ENCODE peak calls at places on chromosomes 5 and 9, in four cellular contexts. B is DND-41, J is WERI-Rb-1, M is heart right ventricle. E is an unnamed sample.
A peak's percentile ranks its signal among the peaks of the same experiment; 100 is the strongest.

GRCh38 chr5:145780961-145781360 is 54.2 kb downstream of the PRELID2 start:
- DNase-seq in B (no peak), J (no peak), M (no peak), E (no peak)

GRCh38 chr9:112789493-112789892 is 38.9 kb downstream of the SNX30 start:
- DNase-seq in B (no peak), J (no peak), M (no peak), E (peak; percentile 23)

GRCh38 chr5:116225318-116225717 is 140.5 kb downstream of the COMMD10 start:
- DNase-seq in B (no peak), J (no peak), M (no peak), E (no peak)

GRCh38 chr9:112226091-112226490 is 51.0 kb upstream of the SUSD1 start:
- DNase-seq in B (no peak), J (no peak), M (no peak), E (no peak)

GRCh38 chr5:63400079-63400478 is 562.2 kb downstream of the HTR1A start:
- DNase-seq in B (no peak), J (no peak), M (no peak), E (no peak)

GRCh38 chr9:132268725-132269352 is 85.9 kb downstream of the SETX start:
- DNase-seq in B (peak; percentile 71), J (peak; percentile 79), M (peak; percentile 66), E (peak; percentile 66)

GRCh38 chr5:158394102-158394501 is 535.2 kb upstream of the CLINT1 start:
- DNase-seq in B (no peak), J (no peak), M (no peak), E (no peak)

GRCh38 chr9:134606951-134607733 is 34.5 kb upstream of the COL5A1 start:
- DNase-seq in B (peak; percentile 28), J (peak; percentile 10), M (no peak), E (peak; percentile 31)

GRCh38 chr9:89359636-89360315 is 41.5 kb downstream of the SECISBP2 start:
- DNase-seq in B (no peak), J (no peak), M (no peak), E (peak; percentile 65)

GRCh38 chr5:175285263-175285662 is 158.7 kb downstream of the DRD1 start:
- DNase-seq in B (no peak), J (no peak), M (no peak), E (peak; percentile 65)

GRCh38 chr9:38373679-38374078 is 18.8 kb upstream of the ALDH1B1 start:
- DNase-seq in B (no peak), J (no peak), M (no peak), E (no peak)

GRCh38 chr5:168651654-168652053 is 72.5 kb upstream of the PANK3 start:
- DNase-seq in B (no peak), J (no peak), M (no peak), E (peak; percentile 92)

GRCh38 chr9:132509921-132510874 is 72.2 kb upstream of the BARHL1 start:
- DNase-seq in B (no peak), J (no peak), M (no peak), E (peak; percentile 43)

GRCh38 chr5:149301744-149302380 is 30.2 kb downstream of the AFAP1L1 start:
- DNase-seq in B (no peak), J (no peak), M (no peak), E (peak; percentile 23)

GRCh38 chr5:149794338-149795023 is 64.4 kb downstream of the PPARGC1B start:
- DNase-seq in B (no peak), J (no peak), M (no peak), E (no peak)

GRCh38 chr9:91433180-91433579 is 9.5 kb upstream of the NFIL3 start:
- DNase-seq in B (no peak), J (no peak), M (no peak), E (peak; percentile 96)

GRCh38 chr5:58444805-58445204 is 15.1 kb downstream of the PLK2 start:
- DNase-seq in B (no peak), J (no peak), M (no peak), E (no peak)

GRCh38 chr5:112996830-112997374 is 20.3 kb downstream of the DCP2 start:
- DNase-seq in B (no peak), J (no peak), M (no peak), E (no peak)

GRCh38 chr9:137240321-137240840 is 706 bp upstream of the TUBB4B start:
- DNase-seq in B (peak; percentile 76), J (no peak), M (peak; percentile 85), E (peak; percentile 68)

GRCh38 chr5:1513326-1514026 is 10.3 kb downstream of the LPCAT1 start:
- DNase-seq in B (no peak), J (peak; percentile 9), M (no peak), E (no peak)

GRCh38 chr5:175743676-175744210 is 85.9 kb downstream of the HRH2 start:
- DNase-seq in B (no peak), J (no peak), M (no peak), E (no peak)

GRCh38 chr5:90555666-90556065 is 2.9 kb upstream of the ADGRV1 start:
- DNase-seq in B (no peak), J (no peak), M (no peak), E (no peak)
- H3K4me3 ChIP-seq in B (no peak overlapping the region), J (no peak overlapping the region), M (no peak overlapping the region), E (no peak overlapping the region)

DNA sequence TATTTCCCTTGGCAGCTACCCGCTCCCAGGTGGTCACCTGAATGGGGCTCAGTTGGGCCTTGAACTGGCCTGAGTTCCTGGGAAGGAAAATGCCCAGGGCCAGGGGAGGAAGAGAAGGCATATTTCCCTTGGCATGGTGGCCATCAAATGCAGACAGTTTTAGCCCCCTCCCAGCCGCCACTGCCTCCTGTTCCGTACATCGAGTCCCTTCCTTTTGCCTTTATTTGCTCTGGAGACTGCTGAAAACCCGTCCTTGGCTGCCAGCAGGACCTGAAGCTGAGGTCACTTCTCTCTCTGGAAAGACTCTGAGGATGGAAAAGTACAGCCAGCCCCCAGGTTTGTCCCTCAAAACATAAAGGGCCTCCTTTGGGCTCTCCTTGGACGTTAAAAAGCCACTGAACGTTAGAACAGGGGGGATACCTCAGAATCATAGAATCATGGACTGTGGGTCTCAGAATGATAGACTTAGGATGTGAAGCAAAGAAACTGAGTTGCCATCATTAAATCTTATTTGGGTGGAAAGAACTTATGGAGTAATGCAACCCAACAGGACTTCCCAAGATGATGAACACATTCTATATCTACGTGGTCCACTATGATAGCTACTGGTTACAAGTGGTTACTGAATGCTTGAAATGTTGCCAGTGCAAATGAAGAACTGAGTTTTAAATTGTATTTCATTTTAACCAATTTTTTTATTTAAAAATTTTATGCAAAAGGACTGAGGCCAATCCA is 7.1 kb downstream of the SPARC start:
- DNase-seq in B (no peak), J (no peak), M (no peak), E (peak; percentile 56)
- H3K4me3 ChIP-seq in B (no peak overlapping the region), J (no peak overlapping the region), M (peak overlapping the region; percentile 29), E (peak overlapping the region; percentile 14)

GRCh38 chr5:51389326-51389581 is 6.0 kb downstream of the ISL1 start:
- DNase-seq in B (no peak), J (no peak), M (no peak), E (no peak)

GRCh38 chr5:51389582-51390463 is 6.6 kb downstream of the ISL1 start:
- DNase-seq in B (no peak), J (no peak), M (no peak), E (no peak)

GRCh38 chr5:51386916-51387853 is 3.9 kb downstream of the ISL1 start:
- DNase-seq in B (no peak), J (no peak), M (no peak), E (no peak)

GRCh38 chr5:51387854-51388320 is 4.6 kb downstream of the ISL1 start:
- DNase-seq in B (no peak), J (no peak), M (no peak), E (no peak)

GRCh38 chr5:51388488-51389325 is 5.5 kb downstream of the ISL1 start:
- DNase-seq in B (no peak), J (no peak), M (no peak), E (no peak)
- H3K4me3 ChIP-seq in B (no peak overlapping the region), J (no peak overlapping the region), M (peak overlapping the region; percentile 26), E (no peak overlapping the region)

GRCh38 chr9:34037626-34038025 is 11.1 kb downstream of the UBAP2 start:
- DNase-seq in B (no peak), J (no peak), M (no peak), E (no peak)
- H3K4me3 ChIP-seq in B (no peak overlapping the region), J (no peak overlapping the region), M (no peak overlapping the region), E (no peak overlapping the region)

GRCh38 chr5:124088289-124089064 is 576.5 kb downstream of the CSNK1G3 start:
- DNase-seq in B (no peak), J (no peak), M (no peak), E (no peak)
- H3K4me3 ChIP-seq in B (no peak overlapping the region), J (no peak overlapping the region), M (no peak overlapping the region), E (no peak overlapping the region)

GRCh38 chr5:136031713-136032112 is 2.9 kb downstream of the TGFBI start:
- DNase-seq in B (no peak), J (no peak), M (no peak), E (no peak)
- H3K4me3 ChIP-seq in B (no peak overlapping the region), J (no peak overlapping the region), M (peak overlapping the region; percentile 81), E (peak overlapping the region; percentile 70)

E was measured in fibroblast of mammary gland.